ENCODE peak calls at places on chromosomes 5 and 9, in four cellular contexts. One of them, this sample, is unnamed.

GRCh38 chr9:90508940-90509339 is 133.7 kb downstream of the DIRAS2 start:
- DNase-seq in GM12878: no peak
- DNase-seq in K562: no peak
- DNase-seq in HepG2: no peak
- DNase-seq in this sample: no peak

GRCh38 chr9:37515620-37516258 is 30.0 kb downstream of the POLR1E start:
- DNase-seq in HepG2: no peak
- DNase-seq in GM12878: no peak
- DNase-seq in K562: no peak
- DNase-seq in this sample: no peak

GRCh38 chr5:139696894-139697658 is 48.9 kb downstream of the CXXC5 start:
- DNase-seq in GM12878: no peak
- DNase-seq in HepG2: peak
- DNase-seq in K562: peak
- DNase-seq in this sample: no peak

GRCh38 chr5:40198736-40199135 is 481.0 kb upstream of the PTGER4 start:
- DNase-seq in HepG2: no peak
- DNase-seq in GM12878: no peak
- DNase-seq in K562: no peak
- DNase-seq in this sample: no peak

GRCh38 chr5:123875444-123876264 is 363.7 kb downstream of the CSNK1G3 start:
- DNase-seq in HepG2: peak
- DNase-seq in GM12878: no peak
- DNase-seq in K562: no peak
- DNase-seq in this sample: no peak

GRCh38 chr5:41927604-41928003 is 2.5 kb downstream of the FBXO4 start:
- DNase-seq in GM12878: no peak
- DNase-seq in K562: peak
- DNase-seq in HepG2: no peak
- DNase-seq in this sample: no peak

GRCh38 chr9:98550206-98550820 is 158.4 kb downstream of the GABBR2 start:
- DNase-seq in HepG2: no peak
- DNase-seq in K562: no peak
- DNase-seq in GM12878: no peak
- DNase-seq in this sample: no peak

GRCh38 chr9:20646656-20647055 is 24.4 kb upstream of the MLLT3 start:
- DNase-seq in HepG2: no peak
- DNase-seq in K562: no peak
- DNase-seq in GM12878: no peak
- DNase-seq in this sample: no peak

GRCh38 chr5:173567548-173567947 is 48.9 kb downstream of the BOD1 start:
- DNase-seq in K562: no peak
- DNase-seq in HepG2: no peak
- DNase-seq in GM12878: no peak
- DNase-seq in this sample: no peak

GRCh38 chr5:74649421-74649973 is 9.0 kb upstream of the ENC1 start:
- DNase-seq in GM12878: no peak
- DNase-seq in K562: no peak
- DNase-seq in HepG2: no peak
- DNase-seq in this sample: no peak

GRCh38 chr5:16691731-16692130 is 74.9 kb upstream of the RETREG1 start:
- DNase-seq in HepG2: no peak
- DNase-seq in K562: no peak
- DNase-seq in GM12878: no peak
- DNase-seq in this sample: no peak

GRCh38 chr5:72283358-72283757 is 36.7 kb downstream of the MRPS27 start:
- DNase-seq in K562: peak
- DNase-seq in HepG2: no peak
- DNase-seq in GM12878: no peak
- DNase-seq in this sample: no peak

GRCh38 chr5:81579525-81579924 is 171.4 kb downstream of the SSBP2 start:
- DNase-seq in K562: peak
- DNase-seq in HepG2: no peak
- DNase-seq in GM12878: no peak
- DNase-seq in this sample: no peak

GRCh38 chr5:136025900-136026299 is 2.9 kb upstream of the TGFBI start:
- DNase-seq in K562: no peak
- DNase-seq in HepG2: no peak
- DNase-seq in GM12878: no peak
- DNase-seq in this sample: no peak

GRCh38 chr5:173187054-173187743 is 42.9 kb downstream of the BNIP1 start:
- DNase-seq in GM12878: no peak
- DNase-seq in HepG2: peak
- DNase-seq in K562: peak
- DNase-seq in this sample: peak

GRCh38 chr5:104179057-104179456 is 616.5 kb upstream of the NUDT12 start:
- DNase-seq in HepG2: peak
- DNase-seq in GM12878: peak
- DNase-seq in K562: peak
- DNase-seq in this sample: peak

GRCh38 chr9:33167084-33167948 is at the start of gene B4GALT1:
- DNase-seq in K562: peak
- DNase-seq in HepG2: peak
- DNase-seq in GM12878: peak
- DNase-seq in this sample: peak

GRCh38 chr9:69295872-69296562 is 29.0 kb upstream of the ENTREP1 start:
- DNase-seq in HepG2: no peak
- DNase-seq in K562: no peak
- DNase-seq in GM12878: no peak
- DNase-seq in this sample: no peak

GRCh38 chr9:128121466-128121810 is 6.1 kb downstream of the PTGES2 start:
- DNase-seq in HepG2: no peak
- DNase-seq in K562: no peak
- DNase-seq in GM12878: no peak
- DNase-seq in this sample: no peak

GRCh38 chr5:24649531-24649930 is 4.8 kb upstream of the CDH10 start:
- DNase-seq in HepG2: no peak
- DNase-seq in K562: no peak
- DNase-seq in GM12878: no peak
- DNase-seq in this sample: no peak

GRCh38 chr5:38339446-38339845 is 81.1 kb downstream of the EGFLAM start:
- DNase-seq in GM12878: no peak
- DNase-seq in HepG2: no peak
- DNase-seq in K562: no peak
- DNase-seq in this sample: no peak

GRCh38 chr5:123303802-123304201 is 119.4 kb downstream of the CEP120 start:
- DNase-seq in GM12878: no peak
- DNase-seq in HepG2: no peak
- DNase-seq in K562: no peak
- DNase-seq in this sample: no peak

GRCh38 chr9:137878146-137878941 is 762 bp downstream of the CACNA1B start:
- DNase-seq in K562: peak
- DNase-seq in HepG2: no peak
- DNase-seq in GM12878: no peak
- DNase-seq in this sample: no peak

GRCh38 chr9:13429271-13429670 is 149.8 kb upstream of the MPDZ start:
- DNase-seq in HepG2: no peak
- DNase-seq in K562: no peak
- DNase-seq in GM12878: no peak
- DNase-seq in this sample: no peak

GRCh38 chr5:174698156-174698555 is 26.2 kb upstream of the MSX2 start:
- DNase-seq in GM12878: no peak
- DNase-seq in HepG2: no peak
- DNase-seq in K562: peak
- DNase-seq in this sample: no peak

GRCh38 chr9:121927636-121928035 is 165.5 kb downstream of the TTLL11 start:
- DNase-seq in GM12878: no peak
- DNase-seq in HepG2: no peak
- DNase-seq in K562: no peak
- DNase-seq in this sample: no peak

GRCh38 chr5:106873558-106873957 is 797.2 kb downstream of the EFNA5 start:
- DNase-seq in HepG2: no peak
- DNase-seq in GM12878: no peak
- DNase-seq in K562: no peak
- DNase-seq in this sample: no peak

GRCh38 chr5:156396830-156397081 is 69.8 kb downstream of the SGCD start:
- DNase-seq in GM12878: no peak
- DNase-seq in HepG2: no peak
- DNase-seq in K562: no peak
- DNase-seq in this sample: no peak

GRCh38 chr5:66609615-66610014 is 13.4 kb downstream of the MAST4 start:
- DNase-seq in GM12878: no peak
- DNase-seq in HepG2: no peak
- DNase-seq in K562: no peak
- DNase-seq in this sample: no peak

GRCh38 chr9:109072133-109072692 is 47.5 kb downstream of the TMEM245 start:
- DNase-seq in HepG2: peak
- DNase-seq in K562: peak
- DNase-seq in GM12878: no peak
- DNase-seq in this sample: no peak
- TF ChIP-seq POLR2AphosphoS2 in HepG2: no peak
- TF ChIP-seq POLR2AphosphoS2 in K562: no peak
- TF ChIP-seq POLR2AphosphoS2 in GM12878: no peak
- TF ChIP-seq POLR2AphosphoS2 in this sample: no peak

GRCh38 chr5:2863675-2864433 is 112.4 kb upstream of the IRX2 start:
- DNase-seq in HepG2: no peak
- DNase-seq in K562: no peak
- DNase-seq in GM12878: no peak
- DNase-seq in this sample: no peak

GRCh38 chr5:2867373-2867933 is 116.0 kb upstream of the IRX2 start:
- DNase-seq in K562: no peak
- DNase-seq in HepG2: no peak
- DNase-seq in GM12878: no peak
- DNase-seq in this sample: no peak

GRCh38 chr5:2866622-2867372 is 115.3 kb upstream of the IRX2 start:
- DNase-seq in GM12878: no peak
- DNase-seq in K562: no peak
- DNase-seq in HepG2: no peak
- DNase-seq in this sample: no peak

GRCh38 chr5:2864515-2864914 is 113.0 kb upstream of the IRX2 start:
- DNase-seq in K562: no peak
- DNase-seq in GM12878: no peak
- DNase-seq in HepG2: no peak
- DNase-seq in this sample: no peak

GRCh38 chr5:2865856-2866546 is 114.5 kb upstream of the IRX2 start:
- DNase-seq in GM12878: no peak
- DNase-seq in HepG2: no peak
- DNase-seq in K562: no peak
- DNase-seq in this sample: no peak
- TF ChIP-seq POLR2AphosphoS2 in GM12878: no peak
- TF ChIP-seq POLR2AphosphoS2 in HepG2: no peak
- TF ChIP-seq POLR2AphosphoS2 in K562: no peak
- TF ChIP-seq POLR2AphosphoS2 in this sample: no peak

GRCh38 chr5:14712666-14713065 is 48.1 kb downstream of the OTULIN start:
- DNase-seq in GM12878: no peak
- DNase-seq in HepG2: no peak
- DNase-seq in K562: no peak
- DNase-seq in this sample: no peak

GRCh38 chr5:14713476-14714384 is 49.2 kb downstream of the OTULIN start:
- DNase-seq in GM12878: no peak
- DNase-seq in HepG2: no peak
- DNase-seq in K562: no peak
- DNase-seq in this sample: no peak

GRCh38 chr5:14714706-14715105 is 50.2 kb downstream of the OTULIN start:
- DNase-seq in K562: no peak
- DNase-seq in GM12878: no peak
- DNase-seq in HepG2: no peak
- DNase-seq in this sample: no peak

GRCh38 chr5:14710313-14710994 is 45.9 kb downstream of the OTULIN start:
- DNase-seq in GM12878: no peak
- DNase-seq in HepG2: no peak
- DNase-seq in K562: no peak
- DNase-seq in this sample: no peak

DNA sequence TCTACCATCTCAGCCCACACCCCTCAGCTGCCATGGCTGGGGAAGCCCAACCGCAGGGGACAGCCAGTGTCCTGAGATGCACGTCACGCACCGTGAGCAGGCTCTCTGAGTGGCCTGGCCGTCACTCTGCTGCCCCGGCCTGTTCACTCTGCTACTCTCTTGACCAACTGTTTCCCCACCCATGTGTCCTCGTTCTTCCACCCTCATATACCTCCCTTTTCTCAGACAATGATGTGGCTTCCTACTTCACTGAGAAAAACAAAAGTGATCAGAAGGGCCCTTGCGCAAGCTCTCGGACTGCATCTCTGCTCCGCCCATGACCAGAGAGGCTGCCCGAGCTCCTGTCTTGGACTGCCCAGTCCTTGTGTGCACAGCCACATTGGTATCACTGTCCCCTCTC is 47.6 kb downstream of the OTULIN start:
- DNase-seq in GM12878: no peak
- DNase-seq in K562: no peak
- DNase-seq in HepG2: no peak
- DNase-seq in this sample: no peak
- TF ChIP-seq POLR2AphosphoS2 in GM12878: no peak
- TF ChIP-seq POLR2AphosphoS2 in K562: no peak
- TF ChIP-seq POLR2AphosphoS2 in HepG2: no peak
- TF ChIP-seq POLR2AphosphoS2 in this sample: no peak

GRCh38 chr9:79492092-79492995 is 79.4 kb upstream of the TLE4 start:
- DNase-seq in GM12878: no peak
- DNase-seq in K562: no peak
- DNase-seq in HepG2: no peak
- DNase-seq in this sample: peak
- TF ChIP-seq POLR2AphosphoS2 in GM12878: no peak
- TF ChIP-seq POLR2AphosphoS2 in K562: no peak
- TF ChIP-seq POLR2AphosphoS2 in HepG2: no peak
- TF ChIP-seq POLR2AphosphoS2 in this sample: no peak

GRCh38 chr5:68222824-68223354 is 7.3 kb downstream of the PIK3R1 start:
- DNase-seq in K562: no peak
- DNase-seq in HepG2: no peak
- DNase-seq in GM12878: no peak
- DNase-seq in this sample: no peak

GRCh38 chr5:68221488-68221887 is 5.9 kb downstream of the PIK3R1 start:
- DNase-seq in K562: no peak
- DNase-seq in HepG2: no peak
- DNase-seq in GM12878: no peak
- DNase-seq in this sample: no peak

GRCh38 chr5:68220914-68221313 is 5.4 kb downstream of the PIK3R1 start:
- DNase-seq in HepG2: no peak
- DNase-seq in K562: no peak
- DNase-seq in GM12878: no peak
- DNase-seq in this sample: no peak

GRCh38 chr5:68222310-68222709 is 6.8 kb downstream of the PIK3R1 start:
- DNase-seq in GM12878: no peak
- DNase-seq in K562: no peak
- DNase-seq in HepG2: no peak
- DNase-seq in this sample: no peak

DNA sequence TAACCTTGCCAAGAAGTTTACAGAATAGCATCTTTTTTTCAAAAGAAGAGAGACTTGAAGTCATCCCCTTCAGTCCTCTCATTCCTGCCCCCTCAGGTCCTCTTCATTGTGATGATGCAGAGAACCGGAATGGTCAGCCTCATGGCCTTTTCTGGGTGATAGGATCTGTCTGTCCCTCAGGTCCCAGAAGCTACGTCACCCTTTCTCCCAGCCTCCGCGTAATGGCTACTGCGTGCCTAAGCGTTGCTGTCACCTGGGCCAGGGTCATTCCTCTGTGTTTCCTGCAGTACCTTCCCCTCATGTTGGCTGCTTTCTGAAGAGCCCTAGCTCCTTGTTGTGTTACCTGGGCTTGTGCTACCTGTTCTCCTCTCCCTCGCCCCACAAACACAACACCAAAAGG is 4.7 kb downstream of the PIK3R1 start:
- DNase-seq in GM12878: no peak
- DNase-seq in HepG2: no peak
- DNase-seq in K562: no peak
- DNase-seq in this sample: no peak
- TF ChIP-seq POLR2AphosphoS2 in GM12878: no peak
- TF ChIP-seq POLR2AphosphoS2 in HepG2: no peak
- TF ChIP-seq POLR2AphosphoS2 in K562: no peak
- TF ChIP-seq POLR2AphosphoS2 in this sample: no peak

GRCh38 chr9:84991506-84991855 is 322.0 kb downstream of the NTRK2 start:
- DNase-seq in K562: no peak
- DNase-seq in HepG2: no peak
- DNase-seq in GM12878: no peak
- DNase-seq in this sample: no peak
- TF ChIP-seq POLR2AphosphoS2 in K562: no peak
- TF ChIP-seq POLR2AphosphoS2 in HepG2: no peak
- TF ChIP-seq POLR2AphosphoS2 in GM12878: no peak
- TF ChIP-seq POLR2AphosphoS2 in this sample: no peak